ENCODE peak calls at places on chromosomes 1 and 21, in five cellular contexts. X is aorta; Q is heart right ventricle; S is CD4-positive, alpha-beta T cell; O is hepatocyte. Z is an unnamed sample.

GRCh38 chr1:101485712-101486111 is 248.9 kb downstream of the S1PR1 start:
- DNase-seq in X (no peak), Q (no peak), S (no peak), O (no peak), Z (no peak)

GRCh38 chr21:37532868-37533780 is 166.6 kb downstream of the DYRK1A start:
- DNase-seq in X (no peak), Q (no peak), S (no peak), O (peak; percentile 52), Z (no peak)

GRCh38 chr1:50023292-50024159 is at the start of gene AGBL4:
- DNase-seq in X (peak; percentile 64), Q (peak; percentile 9), S (no peak), O (no peak), Z (peak; percentile 57)

GRCh38 chr1:228150458-228151169 is 884 bp downstream of the GJC2 start:
- DNase-seq in X (peak; percentile 76), Q (peak; percentile 70), S (no peak), O (peak; percentile 63), Z (peak; percentile 50)

GRCh38 chr1:86856196-86856595 is 57.7 kb downstream of the SELENOF start:
- DNase-seq in X (no peak), Q (no peak), S (no peak), O (no peak), Z (no peak)

GRCh38 chr1:165883056-165883455 is 55.6 kb downstream of the UCK2 start:
- DNase-seq in X (no peak), Q (no peak), S (no peak), O (no peak), Z (no peak)

GRCh38 chr1:228037401-228038386 is 30.9 kb downstream of the WNT3A start:
- DNase-seq in X (peak; percentile 44), Q (no peak), S (no peak), O (peak; percentile 66), Z (no peak)

GRCh38 chr1:4175566-4176405 is 275.7 kb upstream of the C1orf174 start:
- DNase-seq in X (no peak), Q (no peak), S (no peak), O (no peak), Z (no peak)

GRCh38 chr1:75786901-75787455 is 922 bp downstream of the RABGGTB start:
- DNase-seq in X (no peak), Q (no peak), S (no peak), O (no peak), Z (no peak)

GRCh38 chr1:239815074-239815473 is 276.6 kb upstream of the FMN2 start:
- DNase-seq in X (no peak), Q (no peak), S (no peak), O (no peak), Z (no peak)

GRCh38 chr1:226064168-226064815 is 1.8 kb downstream of the H3-3A start:
- DNase-seq in X (no peak), Q (no peak), S (no peak), O (no peak), Z (no peak)

GRCh38 chr1:1027723-1028266 is 7.9 kb downstream of the AGRN start:
- DNase-seq in X (no peak), Q (no peak), S (no peak), O (no peak), Z (no peak)

GRCh38 chr1:37846634-37847339 is 12.6 kb downstream of the MTF1 start:
- DNase-seq in X (no peak), Q (no peak), S (no peak), O (no peak), Z (no peak)

GRCh38 chr1:228151526-228151925 is 1.8 kb downstream of the GJC2 start:
- DNase-seq in X (peak; percentile 48), Q (no peak), S (no peak), O (no peak), Z (no peak)

GRCh38 chr1:24688621-24689195 is 45.6 kb downstream of the SRRM1 start:
- DNase-seq in X (peak; percentile 84), Q (peak; percentile 78), S (peak; percentile 38), O (peak; percentile 83), Z (peak; percentile 48)

GRCh38 chr1:86703696-86704455 is 500 bp upstream of the SH3GLB1 start:
- DNase-seq in X (no peak), Q (no peak), S (no peak), O (no peak), Z (peak; percentile 33)

GRCh38 chr1:206873603-206874188 is 8.3 kb downstream of the IL20 start:
- DNase-seq in X (no peak), Q (no peak), S (no peak), O (no peak), Z (no peak)

GRCh38 chr1:206872139-206872538 is 6.7 kb downstream of the IL20 start:
- DNase-seq in X (no peak), Q (peak; percentile 25), S (no peak), O (no peak), Z (no peak)

GRCh38 chr1:206878456-206878855 is 13.0 kb downstream of the IL20 start:
- DNase-seq in X (no peak), Q (no peak), S (no peak), O (no peak), Z (no peak)

GRCh38 chr1:206880310-206880709 is 14.9 kb downstream of the IL20 start:
- DNase-seq in X (no peak), Q (no peak), S (no peak), O (no peak), Z (no peak)

DNA sequence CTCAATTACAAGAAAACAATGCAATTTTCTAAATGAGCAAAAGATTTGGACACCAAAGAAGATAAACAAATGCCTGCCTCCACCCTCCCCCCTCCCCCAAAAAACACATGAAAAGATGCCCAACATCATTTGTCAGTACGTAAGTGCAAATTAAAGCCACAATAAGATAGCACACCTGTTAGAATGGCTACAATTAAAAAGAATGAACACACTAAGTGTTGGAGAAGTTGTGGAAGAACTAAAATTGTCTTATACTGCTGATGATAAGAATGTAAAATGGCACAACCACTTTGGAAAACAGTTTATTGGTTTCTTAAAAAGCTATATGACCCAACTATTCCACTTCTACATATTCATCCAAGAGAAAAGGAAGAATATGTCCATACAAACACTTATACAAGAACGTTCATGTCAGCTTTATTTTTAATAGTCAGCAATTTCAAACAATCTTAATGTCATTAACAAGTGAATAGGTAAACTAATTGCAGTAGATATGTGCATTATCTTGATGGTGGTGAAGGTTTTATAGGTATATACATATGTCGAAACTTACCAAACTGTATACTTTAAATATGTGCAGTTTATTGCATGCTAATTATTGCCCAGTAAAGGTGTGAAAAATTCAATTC is 10.4 kb downstream of the IL20 start:
- DNase-seq in X (no peak), Q (no peak), S (no peak), O (no peak), Z (no peak)
- H3K9me3 ChIP-seq in X (peaks cover 9% of the 10 kb centered on the region), Q (no peaks in the 10 kb centered on the region), S (peaks cover 9% of the 10 kb centered on the region), O (peaks cover 7% of the 10 kb centered on the region), Z (peaks cover 18% of the 10 kb centered on the region)

GRCh38 chr1:83967336-83967735 is 31.6 kb downstream of the TTLL7 start:
- DNase-seq in X (no peak), Q (no peak), S (no peak), O (no peak), Z (no peak)
- H3K9me3 ChIP-seq in X (no peaks in the 10 kb centered on the region), Q (no peaks in the 10 kb centered on the region), S (no peaks in the 10 kb centered on the region), O (no peaks in the 10 kb centered on the region), Z (no peaks in the 10 kb centered on the region)

GRCh38 chr1:81371864-81372263 is 428.9 kb upstream of the ADGRL2 start:
- DNase-seq in X (no peak), Q (no peak), S (no peak), O (no peak), Z (no peak)

GRCh38 chr1:81374481-81374880 is 426.3 kb upstream of the ADGRL2 start:
- DNase-seq in X (no peak), Q (no peak), S (no peak), O (no peak), Z (no peak)

GRCh38 chr1:81364075-81364474 is 436.7 kb upstream of the ADGRL2 start:
- DNase-seq in X (no peak), Q (no peak), S (no peak), O (no peak), Z (no peak)

GRCh38 chr1:81369814-81370213 is 430.9 kb upstream of the ADGRL2 start:
- DNase-seq in X (no peak), Q (no peak), S (no peak), O (peak; percentile 16), Z (no peak)
- H3K9me3 ChIP-seq in X (no peaks in the 10 kb centered on the region), Q (no peaks in the 10 kb centered on the region), S (no peaks in the 10 kb centered on the region), O (no peaks in the 10 kb centered on the region), Z (no peaks in the 10 kb centered on the region)

GRCh38 chr1:248268178-248268577 is 9.6 kb downstream of the OR2T33 start:
- DNase-seq in X (no peak), Q (no peak), S (no peak), O (no peak), Z (no peak)
- H3K9me3 ChIP-seq in X (no peaks in the 10 kb centered on the region), Q (no peaks in the 10 kb centered on the region), S (no peaks in the 10 kb centered on the region), O (no peaks in the 10 kb centered on the region), Z (no peaks in the 10 kb centered on the region)

GRCh38 chr21:19402870-19403269 is 999.3 kb upstream of the TMPRSS15 start:
- DNase-seq in X (no peak), Q (no peak), S (no peak), O (no peak), Z (no peak)

GRCh38 chr21:19405326-19405725 is 1001.7 kb upstream of the TMPRSS15 start:
- DNase-seq in X (no peak), Q (no peak), S (no peak), O (no peak), Z (no peak)

GRCh38 chr21:19400223-19400770 is 996.7 kb upstream of the TMPRSS15 start:
- DNase-seq in X (no peak), Q (no peak), S (no peak), O (no peak), Z (no peak)
- H3K9me3 ChIP-seq in X (no peaks in the 10 kb centered on the region), Q (no peaks in the 10 kb centered on the region), S (no peaks in the 10 kb centered on the region), O (no peaks in the 10 kb centered on the region), Z (no peaks in the 10 kb centered on the region)

GRCh38 chr1:160500321-160500990 is 22.6 kb downstream of the SLAMF6 start:
- DNase-seq in X (no peak), Q (no peak), S (no peak), O (no peak), Z (no peak)
- H3K9me3 ChIP-seq in X (no peaks in the 10 kb centered on the region), Q (peaks cover 4% of the 10 kb centered on the region), S (peaks cover 4% of the 10 kb centered on the region), O (no peaks in the 10 kb centered on the region), Z (no peaks in the 10 kb centered on the region)

GRCh38 chr21:21268061-21268471 is 269.9 kb downstream of the NCAM2 start:
- DNase-seq in X (no peak), Q (no peak), S (no peak), O (no peak), Z (no peak)

GRCh38 chr21:21268885-21269284 is 270.7 kb downstream of the NCAM2 start:
- DNase-seq in X (no peak), Q (no peak), S (no peak), O (no peak), Z (no peak)
- H3K9me3 ChIP-seq in X (peaks cover 2% of the 10 kb centered on the region), Q (no peaks in the 10 kb centered on the region), S (no peaks in the 10 kb centered on the region), O (no peaks in the 10 kb centered on the region), Z (no peaks in the 10 kb centered on the region)